ENCODE peak calls at places on chromosomes 11 and 22, in six cellular contexts. One of them, this sample, is unnamed.

GRCh38 chr11:116376547-116376946 is 396.2 kb downstream of the BUD13 start:
- DNase-seq in stomach: no peak
- DNase-seq in neural progenitor cell: no peak
- DNase-seq in HL-60: no peak
- DNase-seq in brain microvascular endothelial cell: no peak
- DNase-seq in WERI-Rb-1: no peak
- DNase-seq in this sample: no peak

GRCh38 chr11:86876716-86877234 is 76.4 kb downstream of the PRSS23 start:
- DNase-seq in neural progenitor cell: no peak
- DNase-seq in brain microvascular endothelial cell: no peak
- DNase-seq in WERI-Rb-1: no peak
- DNase-seq in HL-60: no peak
- DNase-seq in stomach: no peak
- DNase-seq in this sample: no peak

GRCh38 chr11:46348986-46349401 is 1.7 kb downstream of the DGKZ start:
- DNase-seq in brain microvascular endothelial cell: no peak
- DNase-seq in WERI-Rb-1: no peak
- DNase-seq in neural progenitor cell: no peak
- DNase-seq in HL-60: no peak
- DNase-seq in stomach: no peak
- DNase-seq in this sample: peak; percentile 58

GRCh38 chr11:15199693-15200092 is 85.0 kb downstream of the INSC start:
- DNase-seq in HL-60: no peak
- DNase-seq in neural progenitor cell: no peak
- DNase-seq in WERI-Rb-1: no peak
- DNase-seq in stomach: peak; percentile 52
- DNase-seq in brain microvascular endothelial cell: no peak
- DNase-seq in this sample: no peak

GRCh38 chr11:63813035-63813562 is at the start of gene SPINDOC:
- DNase-seq in WERI-Rb-1: peak; percentile 84
- DNase-seq in brain microvascular endothelial cell: peak; percentile 43
- DNase-seq in HL-60: no peak
- DNase-seq in neural progenitor cell: peak; percentile 93
- DNase-seq in stomach: peak; percentile 80
- DNase-seq in this sample: peak; percentile 82

GRCh38 chr22:42208362-42208761 is 62.1 kb downstream of the TCF20 start:
- DNase-seq in stomach: no peak
- DNase-seq in neural progenitor cell: no peak
- DNase-seq in WERI-Rb-1: no peak
- DNase-seq in brain microvascular endothelial cell: no peak
- DNase-seq in HL-60: no peak
- DNase-seq in this sample: no peak

GRCh38 chr22:40654522-40655167 is 18.1 kb upstream of the MRTFA start:
- DNase-seq in brain microvascular endothelial cell: peak; percentile 59
- DNase-seq in neural progenitor cell: no peak
- DNase-seq in WERI-Rb-1: peak; percentile 45
- DNase-seq in HL-60: no peak
- DNase-seq in stomach: peak; percentile 64
- DNase-seq in this sample: no peak

GRCh38 chr22:49281467-49282340 is 546.0 kb downstream of the BRD1 start:
- DNase-seq in WERI-Rb-1: no peak
- DNase-seq in HL-60: no peak
- DNase-seq in brain microvascular endothelial cell: peak; percentile 2
- DNase-seq in neural progenitor cell: no peak
- DNase-seq in stomach: no peak
- DNase-seq in this sample: no peak

GRCh38 chr11:75325713-75326438 is 25.6 kb downstream of the ARRB1 start:
- DNase-seq in WERI-Rb-1: no peak
- DNase-seq in brain microvascular endothelial cell: peak; percentile 93
- DNase-seq in neural progenitor cell: no peak
- DNase-seq in HL-60: no peak
- DNase-seq in stomach: peak; percentile 85
- DNase-seq in this sample: peak; percentile 57

GRCh38 chr11:108616549-108616948 is 23.0 kb upstream of the EXPH5 start:
- DNase-seq in neural progenitor cell: no peak
- DNase-seq in HL-60: no peak
- DNase-seq in brain microvascular endothelial cell: peak; percentile 90
- DNase-seq in WERI-Rb-1: no peak
- DNase-seq in stomach: no peak
- DNase-seq in this sample: no peak

GRCh38 chr11:66100272-66101037 is 30.4 kb downstream of the PACS1 start:
- DNase-seq in stomach: peak; percentile 82
- DNase-seq in HL-60: peak; percentile 79
- DNase-seq in brain microvascular endothelial cell: no peak
- DNase-seq in neural progenitor cell: no peak
- DNase-seq in WERI-Rb-1: no peak
- DNase-seq in this sample: peak; percentile 66

GRCh38 chr22:27748355-27749168 is 53.0 kb downstream of the MN1 start:
- DNase-seq in WERI-Rb-1: peak; percentile 19
- DNase-seq in neural progenitor cell: peak; percentile 66
- DNase-seq in HL-60: no peak
- DNase-seq in brain microvascular endothelial cell: peak; percentile 14
- DNase-seq in stomach: no peak
- DNase-seq in this sample: no peak

GRCh38 chr22:27046126-27046525 is 388.7 kb downstream of the MIAT start:
- DNase-seq in brain microvascular endothelial cell: no peak
- DNase-seq in WERI-Rb-1: no peak
- DNase-seq in HL-60: no peak
- DNase-seq in neural progenitor cell: no peak
- DNase-seq in stomach: no peak
- DNase-seq in this sample: no peak

GRCh38 chr11:18012314-18012905 is 437 bp downstream of the SERGEF start:
- DNase-seq in stomach: peak; percentile 27
- DNase-seq in WERI-Rb-1: peak; percentile 40
- DNase-seq in neural progenitor cell: no peak
- DNase-seq in HL-60: no peak
- DNase-seq in brain microvascular endothelial cell: no peak
- DNase-seq in this sample: peak; percentile 41

GRCh38 chr11:8016396-8016949 is 29.3 kb downstream of the EIF3F start:
- DNase-seq in WERI-Rb-1: no peak
- DNase-seq in neural progenitor cell: no peak
- DNase-seq in HL-60: no peak
- DNase-seq in brain microvascular endothelial cell: no peak
- DNase-seq in stomach: no peak
- DNase-seq in this sample: no peak

GRCh38 chr22:46443850-46444389 is 93.5 kb downstream of the CELSR1 start:
- DNase-seq in brain microvascular endothelial cell: no peak
- DNase-seq in HL-60: no peak
- DNase-seq in neural progenitor cell: peak; percentile 60
- DNase-seq in WERI-Rb-1: no peak
- DNase-seq in stomach: peak; percentile 80
- DNase-seq in this sample: no peak

GRCh38 chr11:296976-297665 is 2.2 kb downstream of the IFITM5 start:
- DNase-seq in neural progenitor cell: no peak
- DNase-seq in brain microvascular endothelial cell: no peak
- DNase-seq in stomach: no peak
- DNase-seq in HL-60: no peak
- DNase-seq in WERI-Rb-1: no peak
- DNase-seq in this sample: no peak

DNA sequence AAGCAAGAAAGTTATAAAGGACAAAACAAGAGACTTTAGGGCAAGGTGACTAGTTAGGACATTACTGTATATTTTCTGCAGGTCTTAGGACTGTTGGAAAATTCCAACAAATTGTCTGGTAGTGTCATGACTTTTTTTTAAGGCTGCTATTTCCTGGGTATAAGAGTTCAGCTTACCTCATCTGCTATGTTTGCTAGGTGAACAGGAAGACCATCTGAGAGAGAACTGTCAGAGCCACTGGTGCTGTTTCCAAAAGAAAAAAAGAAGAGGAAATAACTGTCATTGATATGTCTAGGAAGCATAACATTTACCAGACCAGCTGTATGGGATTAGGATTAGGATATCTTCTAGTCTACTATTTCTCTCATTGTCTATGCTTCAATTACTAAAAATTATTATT is 26.3 kb upstream of the MTCH2 start:
- DNase-seq in WERI-Rb-1: no peak
- DNase-seq in brain microvascular endothelial cell: no peak
- DNase-seq in neural progenitor cell: no peak
- DNase-seq in stomach: no peak
- DNase-seq in HL-60: no peak
- DNase-seq in this sample: no peak
- H3K27ac ChIP-seq in WERI-Rb-1: no peak overlapping the region
- H3K27ac ChIP-seq in brain microvascular endothelial cell: no peak overlapping the region
- H3K27ac ChIP-seq in neural progenitor cell: no peak overlapping the region
- H3K27ac ChIP-seq in stomach: no peak overlapping the region
- H3K27ac ChIP-seq in HL-60: no peak overlapping the region
- H3K27ac ChIP-seq in this sample: no peak overlapping the region

DNA sequence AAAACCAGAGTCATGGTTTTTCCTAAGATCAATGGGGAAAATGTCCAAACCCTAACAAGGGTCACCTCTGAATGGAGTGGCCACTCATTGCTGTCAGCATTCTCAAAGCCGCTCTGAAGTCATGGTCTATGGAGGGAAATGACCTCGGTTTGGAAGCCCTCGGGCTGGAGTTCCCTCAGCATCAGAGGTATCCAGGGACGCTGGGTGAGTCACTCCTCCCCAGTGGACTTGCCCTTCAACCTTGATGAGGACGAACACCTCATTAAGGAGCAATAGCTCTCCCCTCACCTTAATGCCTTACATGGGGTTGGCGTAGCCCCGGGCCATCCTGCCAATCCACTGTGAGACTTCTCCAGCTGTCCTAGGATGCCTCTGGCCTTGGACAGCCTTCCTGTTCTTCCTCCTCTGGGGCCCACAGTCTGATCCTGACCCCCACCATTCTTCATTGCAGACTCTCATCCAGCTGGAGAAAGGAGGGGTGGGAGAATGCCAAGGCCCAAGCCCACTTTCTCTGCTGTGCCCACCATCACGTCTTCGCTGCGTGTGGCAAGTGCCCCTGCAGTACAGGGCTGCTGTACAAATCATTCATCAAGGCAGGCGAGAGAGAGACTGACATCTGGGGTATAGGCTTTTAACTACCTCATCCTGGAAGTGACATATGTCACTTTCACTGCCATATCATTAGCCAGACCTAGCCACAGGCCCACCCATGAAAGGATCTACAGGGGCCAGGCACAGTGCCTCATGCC is 25.4 kb upstream of the MYH9 start:
- DNase-seq in HL-60: no peak
- DNase-seq in neural progenitor cell: no peak
- DNase-seq in WERI-Rb-1: no peak
- DNase-seq in brain microvascular endothelial cell: no peak
- DNase-seq in stomach: no peak
- DNase-seq in this sample: no peak
- H3K27ac ChIP-seq in HL-60: no peak overlapping the region
- H3K27ac ChIP-seq in neural progenitor cell: no peak overlapping the region
- H3K27ac ChIP-seq in WERI-Rb-1: no peak overlapping the region
- H3K27ac ChIP-seq in brain microvascular endothelial cell: no peak overlapping the region
- H3K27ac ChIP-seq in stomach: no peak overlapping the region
- H3K27ac ChIP-seq in this sample: no peak overlapping the region

DNA sequence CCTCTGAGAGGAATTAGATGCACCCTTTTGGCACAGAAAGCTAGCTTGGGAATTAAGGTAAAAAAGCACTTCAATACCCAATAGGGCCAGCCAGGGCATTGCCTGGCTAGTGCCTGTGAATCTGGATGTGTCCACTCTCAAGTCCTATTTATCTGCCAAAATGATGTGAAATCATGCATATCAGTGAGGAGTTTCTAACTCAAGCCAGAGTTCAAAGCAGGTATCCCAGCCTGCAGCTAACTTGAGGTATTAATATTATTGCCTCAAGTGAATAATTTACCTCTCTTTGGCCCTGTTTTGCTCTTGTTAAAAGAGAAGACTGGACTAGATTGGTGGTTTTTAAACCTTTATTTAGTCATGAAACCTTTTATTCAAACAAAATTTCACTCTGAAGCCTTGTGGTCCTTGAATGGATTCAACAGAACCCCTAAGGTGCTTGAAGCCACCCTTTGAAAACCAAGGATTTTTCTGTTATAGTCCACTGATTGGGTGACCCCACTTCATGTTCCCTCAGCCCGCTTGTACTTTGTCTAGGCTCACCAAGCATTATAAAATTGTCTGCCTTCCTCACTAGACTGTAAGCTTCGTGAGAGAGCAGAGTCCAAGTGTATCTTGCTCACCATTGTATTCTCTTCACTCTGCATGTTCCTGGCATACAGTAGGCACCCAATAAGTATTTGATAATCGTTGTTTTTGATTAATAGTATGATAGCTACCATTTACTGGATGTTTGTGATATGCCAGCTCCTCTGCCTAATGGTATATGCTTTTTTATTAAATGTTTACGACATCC is 4.5 kb downstream of the RNF121 start:
- DNase-seq in neural progenitor cell: no peak
- DNase-seq in HL-60: no peak
- DNase-seq in WERI-Rb-1: no peak
- DNase-seq in brain microvascular endothelial cell: no peak
- DNase-seq in stomach: no peak
- DNase-seq in this sample: no peak
- H3K27ac ChIP-seq in neural progenitor cell: no peak overlapping the region
- H3K27ac ChIP-seq in HL-60: no peak overlapping the region
- H3K27ac ChIP-seq in WERI-Rb-1: no peak overlapping the region
- H3K27ac ChIP-seq in brain microvascular endothelial cell: no peak overlapping the region
- H3K27ac ChIP-seq in stomach: no peak overlapping the region
- H3K27ac ChIP-seq in this sample: no peak overlapping the region

GRCh38 chr11:72723508-72723907 is 28.7 kb downstream of the ARAP1 start:
- DNase-seq in neural progenitor cell: no peak
- DNase-seq in stomach: peak; percentile 53
- DNase-seq in brain microvascular endothelial cell: no peak
- DNase-seq in HL-60: no peak
- DNase-seq in WERI-Rb-1: no peak
- DNase-seq in this sample: no peak

GRCh38 chr11:72720806-72721205 is 31.4 kb downstream of the ARAP1 start:
- DNase-seq in stomach: no peak
- DNase-seq in WERI-Rb-1: no peak
- DNase-seq in HL-60: no peak
- DNase-seq in brain microvascular endothelial cell: no peak
- DNase-seq in neural progenitor cell: no peak
- DNase-seq in this sample: no peak

GRCh38 chr11:72721689-72722049 is 30.5 kb downstream of the ARAP1 start:
- DNase-seq in neural progenitor cell: no peak
- DNase-seq in stomach: peak; percentile 40
- DNase-seq in WERI-Rb-1: no peak
- DNase-seq in brain microvascular endothelial cell: peak; percentile 14
- DNase-seq in HL-60: no peak
- DNase-seq in this sample: no peak

GRCh38 chr11:72721276-72721675 is 30.9 kb downstream of the ARAP1 start:
- DNase-seq in brain microvascular endothelial cell: no peak
- DNase-seq in HL-60: no peak
- DNase-seq in neural progenitor cell: no peak
- DNase-seq in WERI-Rb-1: no peak
- DNase-seq in stomach: no peak
- DNase-seq in this sample: no peak

DNA sequence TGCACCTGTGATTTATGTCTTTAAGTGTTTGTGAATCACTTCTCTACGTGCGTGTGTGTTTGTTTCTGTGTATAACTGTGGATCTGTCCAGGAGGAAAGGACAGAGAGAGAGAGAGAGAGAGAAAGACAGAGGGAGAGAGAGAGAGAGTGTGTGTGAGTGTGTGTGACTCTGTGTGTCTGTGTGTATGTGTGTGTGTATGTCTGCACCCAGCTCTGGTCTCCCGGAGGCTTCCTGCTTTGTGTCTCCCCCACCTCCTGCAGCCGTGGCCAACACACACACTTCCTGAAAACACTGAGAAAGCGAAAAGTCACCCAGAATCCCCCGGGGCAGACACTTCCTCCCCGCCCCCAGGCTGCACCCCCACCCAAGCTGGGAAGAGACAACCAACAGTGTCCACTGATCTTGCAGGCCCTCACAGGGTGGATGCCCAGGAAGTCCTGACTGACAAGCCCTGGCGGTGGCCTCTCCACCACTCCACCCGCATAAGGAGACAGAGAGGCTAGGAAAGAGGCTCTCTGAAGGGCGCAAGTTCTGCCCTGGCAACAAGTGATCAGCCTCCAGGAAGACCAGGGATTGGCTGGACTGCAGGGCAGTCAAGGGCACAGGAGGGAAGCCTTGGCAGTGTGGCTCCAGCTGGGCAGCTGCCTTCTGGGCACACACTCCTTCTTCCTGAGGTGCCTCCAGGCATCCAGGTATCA is 30.0 kb downstream of the ARAP1 start:
- DNase-seq in HL-60: peak; percentile 80
- DNase-seq in neural progenitor cell: peak; percentile 66
- DNase-seq in stomach: peak; percentile 91
- DNase-seq in WERI-Rb-1: peak; percentile 84
- DNase-seq in brain microvascular endothelial cell: peak; percentile 90
- DNase-seq in this sample: peak; percentile 48
- H3K27ac ChIP-seq in HL-60: peak overlapping the region; percentile 83
- H3K27ac ChIP-seq in neural progenitor cell: no peak overlapping the region
- H3K27ac ChIP-seq in stomach: peak overlapping the region; percentile 88
- H3K27ac ChIP-seq in WERI-Rb-1: peak overlapping the region; percentile 74
- H3K27ac ChIP-seq in brain microvascular endothelial cell: peak overlapping the region; percentile 65
- H3K27ac ChIP-seq in this sample: peak overlapping the region; percentile 87

This sample was measured in caudate nucleus.